ENCODE peak calls at places on chromosomes 5 and 9, in eight cellular contexts. E, K, H, Z, V, X, U and F are unnamed samples.

GRCh38 chr9:6715755-6716643 is 41.8 kb upstream of the KDM4C start:
- DNase-seq in Z (no peak), X (no peak), V (no peak), U (peak), K (peak), E (peak), H (no peak), F (no peak)

GRCh38 chr5:54844905-54845566 is 140.4 kb downstream of the ESM1 start:
- DNase-seq in U (no peak), X (peak), E (no peak), V (peak), Z (peak), K (peak), H (peak), F (no peak)

GRCh38 chr9:115456515-115456914 is 338.6 kb upstream of the TNC start:
- DNase-seq in H (no peak), Z (no peak), X (no peak), U (no peak), K (no peak), E (no peak), V (peak), F (no peak)

GRCh38 chr5:135028791-135029467 is 5.1 kb downstream of the PITX1 start:
- DNase-seq in E (no peak), H (no peak), V (no peak), X (no peak), U (no peak), Z (no peak), K (no peak), F (peak)

GRCh38 chr5:84372066-84372700 is 12.5 kb downstream of the EDIL3 start:
- DNase-seq in X (no peak), H (no peak), E (no peak), V (peak), U (no peak), Z (no peak), K (no peak), F (no peak)

GRCh38 chr9:131194767-131195166 is 69.4 kb downstream of the NUP214 start:
- DNase-seq in K (no peak), X (no peak), U (no peak), Z (no peak), E (no peak), H (no peak), V (no peak), F (no peak)

GRCh38 chr5:170986598-170986997 is 124.8 kb downstream of the RANBP17 start:
- DNase-seq in X (no peak), U (no peak), V (peak), K (no peak), E (no peak), Z (peak), H (peak), F (no peak)

GRCh38 chr5:39713224-39713911 is 288.6 kb upstream of the DAB2 start:
- DNase-seq in Z (no peak), V (peak), U (no peak), X (no peak), E (no peak), H (peak), K (no peak), F (peak)

GRCh38 chr5:126963822-126964375 is 66.5 kb downstream of the MARCHF3 start:
- DNase-seq in H (no peak), U (no peak), E (no peak), Z (peak), K (no peak), V (no peak), X (no peak), F (no peak)

GRCh38 chr5:56175465-56175864 is 57.7 kb downstream of the ANKRD55 start:
- DNase-seq in Z (peak), K (peak), E (no peak), V (peak), X (peak), H (peak), U (no peak), F (peak)

GRCh38 chr9:18338042-18338441 is 135.9 kb upstream of the ADAMTSL1 start:
- DNase-seq in U (no peak), H (no peak), V (no peak), Z (no peak), E (no peak), K (no peak), X (no peak), F (no peak)

GRCh38 chr9:113482991-113483675 is 19.6 kb downstream of the RGS3 start:
- DNase-seq in K (no peak), X (no peak), Z (no peak), U (no peak), V (no peak), E (no peak), H (no peak), F (no peak)

GRCh38 chr5:39928709-39929108 is 503.9 kb upstream of the DAB2 start:
- DNase-seq in H (no peak), Z (no peak), K (no peak), V (peak), E (no peak), U (no peak), X (no peak), F (no peak)

GRCh38 chr5:151719228-151719861 is 32.6 kb upstream of the SPARC start:
- DNase-seq in V (peak), X (no peak), E (no peak), H (no peak), K (no peak), Z (no peak), U (no peak), F (no peak)
- TF ChIP-seq CTCF in V (peak), X (peak), E (peak), H (peak), K (peak), Z (peak), U (no peak), F (peak)

DNA sequence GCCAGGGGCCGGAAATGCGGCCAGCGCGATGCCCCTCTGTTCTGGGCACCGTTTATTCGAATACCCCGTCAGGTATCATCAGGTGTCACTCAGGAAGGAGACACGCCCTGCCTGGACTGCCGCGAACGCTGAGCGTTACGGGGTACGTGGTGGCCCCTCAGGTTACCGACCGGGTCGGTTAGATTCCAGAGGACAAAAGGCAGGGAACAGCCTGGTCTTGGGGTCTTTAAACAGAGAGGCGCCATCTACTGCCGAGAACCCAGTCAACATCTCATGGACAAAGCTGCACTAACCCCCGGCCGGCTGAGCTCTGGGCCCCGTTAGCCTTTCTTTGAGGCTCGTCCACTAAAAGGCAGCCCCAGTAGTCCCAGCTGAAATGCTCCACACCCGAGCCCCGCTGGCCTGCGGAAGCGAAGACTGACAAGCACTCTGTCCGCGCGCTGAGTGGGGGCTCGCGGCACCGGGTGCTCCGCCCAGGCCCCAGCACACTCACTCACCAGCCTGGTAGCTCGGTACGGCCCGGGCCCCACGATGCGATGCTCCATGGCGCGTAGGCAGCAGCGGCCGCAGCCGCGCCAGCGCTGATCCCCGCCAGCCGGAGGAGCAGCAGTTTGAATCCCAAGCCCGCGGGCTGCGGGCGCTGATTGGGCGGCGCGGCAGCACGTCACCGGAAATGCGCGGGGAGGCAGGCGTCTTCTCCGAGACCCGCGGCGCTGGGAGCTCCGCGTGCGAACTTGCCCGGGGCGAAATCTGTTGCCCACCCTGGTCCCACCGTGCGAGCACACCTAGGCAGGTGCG is at the start of gene DEPDC1B:
- DNase-seq in K (peak), V (peak), X (peak), H (peak), Z (peak), E (peak), U (peak), F (peak)
- TF ChIP-seq CTCF in K (peak), V (peak), X (peak), H (no peak), Z (peak), E (peak), U (no peak), F (peak)

GRCh38 chr5:174190073-174190675 is 144.7 kb downstream of the NSG2 start:
- DNase-seq in H (no peak), U (no peak), V (no peak), K (no peak), X (no peak), Z (no peak), E (no peak), F (no peak)
- TF ChIP-seq CTCF in H (no peak), U (no peak), V (no peak), K (no peak), X (no peak), Z (no peak), E (no peak), F (no peak)

GRCh38 chr9:129720181-129720864 is 32.5 kb downstream of the PTGES start:
- DNase-seq in H (no peak), U (no peak), E (peak), X (no peak), V (no peak), Z (no peak), K (no peak), F (no peak)
- TF ChIP-seq CTCF in H (peak), U (no peak), E (no peak), X (peak), V (peak), Z (peak), K (peak), F (no peak)

DNA sequence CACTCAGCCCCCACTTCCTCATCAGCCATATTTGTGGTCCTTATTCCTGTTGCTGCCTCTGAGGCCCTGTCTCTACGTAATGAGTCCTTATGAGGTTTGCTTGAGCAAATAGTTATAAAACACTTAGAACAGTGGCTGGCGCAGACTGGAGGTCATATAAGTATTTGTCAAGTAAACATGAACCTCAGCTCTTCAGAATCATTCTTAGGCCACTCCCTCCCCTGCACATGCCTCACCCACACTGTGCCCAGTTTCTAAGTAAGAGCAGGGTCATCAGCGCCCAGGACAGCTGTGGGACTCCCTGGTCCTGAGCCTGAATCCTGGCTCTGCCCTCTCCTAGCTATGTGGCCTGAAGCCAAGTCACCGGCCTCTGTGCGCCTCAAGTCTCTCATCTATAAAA is 4.0 kb downstream of the ST6GALNAC4 start:
- DNase-seq in U (peak), H (no peak), K (peak), E (no peak), V (no peak), Z (no peak), X (no peak), F (no peak)
- TF ChIP-seq CTCF in U (no peak), H (no peak), K (no peak), E (no peak), V (no peak), Z (no peak), X (no peak), F (no peak)

GRCh38 chr5:174571662-174572397 is 152.6 kb upstream of the MSX2 start:
- DNase-seq in X (peak), V (peak), H (peak), Z (peak), E (peak), U (peak), K (peak), F (peak)
- TF ChIP-seq CTCF in X (peak), V (peak), H (peak), Z (peak), E (peak), U (no peak), K (peak), F (peak)